ENCODE peak calls at places on chromosomes 12 and 14, in six cellular contexts. F is endothelial cell, J is EL, T is LoVo, O is MCF 10A, D is GM18507. S is an unnamed sample.

GRCh38 chr14:70755655-70756054 is 53.7 kb downstream of the MAP3K9 start:
- DNase-seq in F (no peak), J (no peak), T (peak), O (peak), D (no peak), S (no peak)

GRCh38 chr12:122813310-122813713 is 21.9 kb upstream of the HIP1R start:
- DNase-seq in F (no peak), J (no peak), T (no peak), O (no peak), D (no peak), S (no peak)

GRCh38 chr12:76634074-76634570 is 74.6 kb upstream of the OSBPL8 start:
- DNase-seq in F (no peak), J (no peak), T (no peak), O (no peak), D (no peak), S (no peak)

GRCh38 chr14:36584167-36584811 is 1.9 kb upstream of the NKX2-8 start:
- DNase-seq in F (no peak), J (no peak), T (no peak), O (no peak), D (no peak), S (no peak)

GRCh38 chr12:121444842-121445202 is 44.9 kb downstream of the RNF34 start:
- DNase-seq in F (no peak), J (no peak), T (no peak), O (no peak), D (no peak), S (no peak)

GRCh38 chr14:91354979-91355685 is 62.5 kb downstream of the CCDC88C start:
- DNase-seq in F (peak), J (no peak), T (no peak), O (no peak), D (no peak), S (no peak)

GRCh38 chr12:131525795-131526508 is 184.9 kb upstream of the SFSWAP start:
- DNase-seq in F (no peak), J (no peak), T (no peak), O (no peak), D (no peak), S (no peak)

GRCh38 chr12:128008341-128008740 is 258.6 kb upstream of the TMEM132C start:
- DNase-seq in F (no peak), J (peak), T (no peak), O (no peak), D (no peak), S (peak)

GRCh38 chr12:54521291-54522062 is 23.9 kb downstream of the NCKAP1L start:
- DNase-seq in F (no peak), J (no peak), T (no peak), O (no peak), D (no peak), S (no peak)

GRCh38 chr14:34872822-34873590 is 2.2 kb downstream of the BAZ1A start:
- DNase-seq in F (no peak), J (peak), T (no peak), O (peak), D (no peak), S (peak)

GRCh38 chr12:56040151-56040550 is 1.6 kb upstream of the RPS26 start:
- DNase-seq in F (no peak), J (no peak), T (no peak), O (no peak), D (no peak), S (peak)

GRCh38 chr14:100176811-100177327 is 17.4 kb upstream of the DEGS2 start:
- DNase-seq in F (no peak), J (no peak), T (no peak), O (peak), D (no peak), S (no peak)

GRCh38 chr14:68219407-68219806 is 399.8 kb downstream of the RAD51B start:
- DNase-seq in F (no peak), J (no peak), T (no peak), O (no peak), D (no peak), S (no peak)

GRCh38 chr12:124921200-124922008 is 7.0 kb upstream of the UBC start:
- DNase-seq in F (peak), J (peak), T (peak), O (peak), D (no peak), S (peak)

S was measured in ELR.